ENCODE peak calls at places on chromosomes 5 and 9, in six cellular contexts. W is progenitor cell of endocrine pancreas, P is GM06990, C is fibroblast of mammary gland, E is MCF 10A, O is body of pancreas. A is an unnamed sample.

GRCh38 chr5:133460172-133460758 is 152.1 kb downstream of the FSTL4 start:
- DNase-seq in C (peak), E (peak), O (no peak), W (no peak), P (peak), A (no peak)

GRCh38 chr5:134403951-134404350 is 7.7 kb downstream of the CDKN2AIPNL start:
- DNase-seq in W (no peak), O (no peak), E (peak), P (no peak), C (no peak), A (no peak)

GRCh38 chr5:135008981-135009735 is 24.9 kb downstream of the PITX1 start:
- DNase-seq in P (no peak), W (no peak), E (no peak), O (no peak), C (no peak), A (no peak)

GRCh38 chr5:32916648-32917047 is 205.5 kb downstream of the NPR3 start:
- DNase-seq in P (no peak), C (peak), O (peak), W (no peak), E (peak), A (peak)

GRCh38 chr5:32984851-32985250 is 273.7 kb downstream of the NPR3 start:
- DNase-seq in W (no peak), P (no peak), C (peak), O (no peak), E (peak), A (peak)

GRCh38 chr5:43702815-43703214 is 99.8 kb downstream of the NNT start:
- DNase-seq in E (peak), W (no peak), C (peak), P (no peak), O (no peak), A (peak)

GRCh38 chr9:6272229-6272597 is 56.0 kb upstream of the TPD52L3 start:
- DNase-seq in O (peak), P (no peak), E (peak), C (peak), W (no peak), A (peak)

GRCh38 chr5:74631088-74631960 is 9.2 kb downstream of the ENC1 start:
- DNase-seq in C (peak), W (no peak), E (peak), O (no peak), P (peak), A (peak)

GRCh38 chr5:132498152-132498551 is 7.6 kb upstream of the IRF1 start:
- DNase-seq in E (peak), C (peak), W (no peak), O (peak), P (no peak), A (peak)

GRCh38 chr5:132011561-132012384 is at the start of gene ACSL6:
- DNase-seq in C (no peak), P (no peak), O (peak), W (no peak), E (no peak), A (no peak)

GRCh38 chr9:95477441-95477840 is 39.3 kb downstream of the PTCH1 start:
- DNase-seq in C (no peak), E (no peak), O (no peak), P (no peak), W (no peak), A (no peak)

DNA sequence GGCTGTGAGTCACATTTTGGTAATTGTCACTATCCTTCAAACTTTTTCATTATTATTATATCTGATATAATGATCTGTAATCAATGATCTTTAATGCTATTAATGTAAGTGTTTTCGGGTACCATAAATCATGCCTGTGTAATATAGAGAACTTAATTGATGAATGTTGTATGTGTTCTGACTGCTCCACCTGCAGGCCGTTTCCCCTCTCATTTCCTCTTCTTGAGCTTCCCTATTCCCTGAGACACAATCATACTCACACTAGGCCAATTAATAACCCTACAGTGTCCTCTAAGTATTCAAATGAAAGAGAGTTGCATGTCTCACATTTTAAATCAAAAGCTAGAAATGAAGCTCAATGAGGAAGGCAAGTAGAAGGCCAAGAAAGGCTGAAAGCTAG is 420.9 kb upstream of the SGCD start:
- DNase-seq in E (no peak), C (no peak), P (no peak), W (no peak), O (no peak), A (no peak)
- TF ChIP-seq CTCF in E (no peak), C (no peak), P (peak), W (no peak), O (no peak), A (no peak)

DNA sequence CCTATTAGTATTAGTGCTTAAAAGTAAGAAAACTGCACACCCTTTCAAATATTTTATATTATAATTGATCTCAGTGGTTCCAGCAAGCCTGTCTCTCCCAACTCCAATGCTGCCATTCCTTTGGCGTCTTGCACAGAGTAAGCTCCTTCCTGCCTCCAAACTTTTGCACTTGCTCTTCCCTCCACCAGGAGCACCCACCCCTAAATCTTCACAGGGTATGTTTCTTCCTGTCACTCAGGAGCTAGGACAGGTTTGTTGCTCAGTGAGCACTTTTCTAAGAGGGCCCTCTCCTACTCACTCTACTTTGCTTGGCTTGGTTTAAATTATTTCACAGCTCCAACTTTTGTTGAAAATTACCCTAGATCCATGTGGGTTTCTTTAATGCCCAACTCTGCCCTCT is 189.1 kb upstream of the ADRA1B start:
- DNase-seq in W (no peak), E (no peak), C (no peak), O (no peak), P (no peak), A (no peak)
- TF ChIP-seq CTCF in W (no peak), E (no peak), C (no peak), O (no peak), P (no peak), A (no peak)

DNA sequence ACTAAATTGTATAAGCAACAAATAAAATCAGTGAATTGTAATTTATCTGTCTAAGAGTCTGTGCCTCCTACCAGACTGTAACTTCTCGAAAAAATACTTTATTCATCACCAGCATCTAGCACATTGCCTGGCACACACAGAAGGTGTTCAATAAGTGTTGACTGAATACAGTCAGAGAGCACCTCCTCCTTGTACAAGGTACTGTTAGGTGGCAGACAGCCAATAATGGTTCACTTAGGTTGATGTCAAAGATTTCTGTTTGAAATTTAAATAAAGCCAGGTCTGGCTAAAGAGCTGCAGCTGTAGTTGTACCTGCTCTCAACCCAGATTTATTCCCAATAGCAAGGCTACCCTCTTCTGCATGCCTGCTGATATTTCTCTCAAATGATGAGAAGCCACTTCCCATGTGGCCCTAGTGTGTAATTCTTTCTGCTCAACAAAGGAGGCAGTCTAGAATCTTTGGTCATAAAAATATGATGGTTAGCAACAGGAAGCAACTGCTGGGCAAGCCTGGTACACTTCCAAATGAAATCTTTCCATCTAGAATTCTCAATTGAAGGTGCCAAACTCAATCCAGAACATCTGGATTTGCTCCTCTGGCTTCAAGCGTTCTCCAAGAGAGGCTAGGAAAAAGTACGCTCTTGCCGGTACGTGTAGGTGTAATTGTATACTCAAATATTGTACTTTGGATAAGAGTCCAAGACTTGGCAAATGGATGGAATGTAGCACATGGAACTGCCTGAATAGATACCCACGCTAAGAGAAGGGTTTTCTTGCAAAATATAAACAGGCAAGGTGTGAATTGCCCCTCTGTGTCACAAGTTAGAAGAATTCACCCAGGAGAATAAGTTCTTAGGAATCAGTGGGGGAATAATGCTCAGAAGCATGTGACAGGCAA is 95.6 kb downstream of the NR6A1 start:
- DNase-seq in C (no peak), W (no peak), E (no peak), O (no peak), P (no peak), A (no peak)
- TF ChIP-seq CTCF in C (peak), W (no peak), E (no peak), O (peak), P (no peak), A (no peak)

GRCh38 chr9:86122309-86122708 is 23.0 kb upstream of the GOLM1 start:
- DNase-seq in P (no peak), C (no peak), E (no peak), W (no peak), O (no peak), A (no peak)
- TF ChIP-seq CTCF in P (no peak), C (peak), E (no peak), W (no peak), O (no peak), A (peak)

GRCh38 chr5:120053841-120054240 is 410.3 kb upstream of the PRR16 start:
- DNase-seq in E (no peak), C (peak), W (no peak), P (no peak), O (no peak), A (peak)

GRCh38 chr5:120052916-120053828 is 410.9 kb upstream of the PRR16 start:
- DNase-seq in O (no peak), E (no peak), P (no peak), C (peak), W (no peak), A (no peak)

GRCh38 chr5:120055858-120056257 is 408.2 kb upstream of the PRR16 start:
- DNase-seq in E (peak), O (no peak), W (no peak), C (peak), P (no peak), A (peak)
- TF ChIP-seq CTCF in E (peak), O (no peak), W (no peak), C (peak), P (no peak), A (peak)

GRCh38 chr5:36726767-36727166 is 120.4 kb downstream of the SLC1A3 start:
- DNase-seq in E (no peak), C (no peak), O (no peak), W (no peak), P (no peak), A (no peak)

GRCh38 chr5:36730537-36731216 is 124.3 kb downstream of the SLC1A3 start:
- DNase-seq in C (no peak), E (no peak), P (no peak), W (no peak), O (no peak), A (no peak)

GRCh38 chr5:36724429-36725332 is 118.3 kb downstream of the SLC1A3 start:
- DNase-seq in W (no peak), C (peak), E (no peak), O (no peak), P (peak), A (no peak)

GRCh38 chr5:36726317-36726716 is 119.9 kb downstream of the SLC1A3 start:
- DNase-seq in W (no peak), P (no peak), E (no peak), O (no peak), C (no peak), A (no peak)

DNA sequence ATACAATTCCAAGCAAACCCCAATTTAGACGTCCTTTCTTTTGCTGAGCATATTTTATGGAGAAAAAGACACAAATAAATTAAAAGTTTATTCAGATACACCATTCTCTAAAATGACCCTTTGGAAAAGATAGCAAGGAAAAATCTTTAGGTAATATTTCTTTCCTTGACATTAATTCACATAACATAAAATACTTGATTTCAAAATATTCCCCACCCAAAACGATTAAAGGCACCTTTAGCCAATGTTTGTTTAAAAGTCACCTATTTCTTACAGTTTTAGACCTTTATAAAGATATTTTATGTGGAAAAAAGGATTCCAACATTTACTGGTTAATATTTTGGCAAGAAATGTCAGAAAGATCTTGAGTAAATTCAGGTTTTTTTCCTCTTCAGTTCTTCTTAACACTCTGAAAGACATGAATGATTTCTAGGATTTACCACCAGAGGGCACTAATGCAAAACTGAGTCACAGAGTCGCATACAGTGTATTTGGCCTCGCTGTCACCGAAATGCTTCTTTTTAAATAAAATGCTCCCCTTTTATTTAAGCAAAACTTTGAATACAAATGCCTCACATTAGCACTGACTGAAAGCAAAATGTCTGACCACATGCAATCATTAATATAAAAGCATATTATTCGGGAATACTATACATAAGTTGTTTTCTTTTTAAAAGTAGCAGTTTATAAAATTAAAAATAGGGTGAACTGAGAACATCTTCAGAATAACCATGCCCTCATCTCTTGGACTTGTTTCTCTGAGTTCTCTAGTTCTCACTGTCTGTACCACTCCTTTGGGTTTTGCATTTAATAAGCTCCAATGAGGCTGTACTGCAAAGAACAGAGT is 122.5 kb downstream of the SLC1A3 start:
- DNase-seq in W (no peak), E (peak), O (no peak), C (peak), P (no peak), A (peak)
- TF ChIP-seq CTCF in W (peak), E (peak), O (peak), C (peak), P (peak), A (peak)

GRCh38 chr5:115601709-115602584 is at the start of gene TICAM2:
- DNase-seq in C (peak), W (peak), P (peak), E (no peak), O (peak), A (peak)
- TF ChIP-seq CTCF in C (no peak), W (peak), P (no peak), E (no peak), O (peak), A (peak)

A was measured in fibroblast of the aortic adventitia.